ENCODE peak calls at places on chromosomes 11 and 22, in six cellular contexts. Q is spleen, I is foreskin fibroblast, S is heart right ventricle, N is ovary, B is IMR-90. K is an unnamed sample.

GRCh38 chr11:101129203-101129943 is at the start of gene PGR:
- DNase-seq in Q (no peak), I (peak; percentile 3), S (peak; percentile 58), N (peak; percentile 80), B (no peak), K (no peak)

GRCh38 chr22:32044913-32045312 is 1.9 kb downstream of the SLC5A1 start:
- DNase-seq in Q (no peak), I (peak; percentile 6), S (no peak), N (no peak), B (no peak), K (no peak)

GRCh38 chr11:107359701-107360100 is 97.9 kb downstream of the CWF19L2 start:
- DNase-seq in Q (no peak), I (no peak), S (no peak), N (no peak), B (peak; percentile 14), K (peak; percentile 16)

GRCh38 chr11:108654994-108655631 is 9.8 kb upstream of the DDX10 start:
- DNase-seq in Q (no peak), I (peak; percentile 77), S (no peak), N (no peak), B (peak; percentile 56), K (peak; percentile 63)

GRCh38 chr11:128496684-128497056 is 90.7 kb downstream of the ETS1 start:
- DNase-seq in Q (no peak), I (no peak), S (no peak), N (no peak), B (no peak), K (no peak)

GRCh38 chr11:60165946-60166345 is 16.9 kb downstream of the MS4A6A start:
- DNase-seq in Q (no peak), I (no peak), S (no peak), N (no peak), B (no peak), K (no peak)

GRCh38 chr22:46714550-46714949 is 23.5 kb downstream of the CERK start:
- DNase-seq in Q (no peak), I (peak; percentile 45), S (no peak), N (no peak), B (peak; percentile 57), K (peak; percentile 40)

GRCh38 chr11:127492025-127492424 is 491.5 kb upstream of the KIRREL3 start:
- DNase-seq in Q (no peak), I (no peak), S (no peak), N (no peak), B (no peak), K (no peak)

GRCh38 chr11:41878158-41878557 is 418.7 kb upstream of the LRRC4C start:
- DNase-seq in Q (no peak), I (no peak), S (no peak), N (no peak), B (no peak), K (no peak)

GRCh38 chr11:83249972-83250593 is 36.1 kb downstream of the CCDC90B start:
- DNase-seq in Q (no peak), I (peak; percentile 71), S (no peak), N (no peak), B (peak; percentile 69), K (peak; percentile 75)

GRCh38 chr11:33552756-33553155 is 147.9 kb downstream of the C11orf91 start:
- DNase-seq in Q (no peak), I (no peak), S (no peak), N (no peak), B (peak; percentile 76), K (peak; percentile 57)

GRCh38 chr11:35275808-35276170 is 136.8 kb downstream of the CD44 start:
- DNase-seq in Q (no peak), I (peak; percentile 20), S (no peak), N (no peak), B (no peak), K (no peak)

GRCh38 chr11:33687733-33688479 is 12.7 kb downstream of the C11orf91 start:
- DNase-seq in Q (no peak), I (peak; percentile 91), S (no peak), N (no peak), B (peak; percentile 78), K (peak; percentile 85)

GRCh38 chr11:67411785-67412152 is 3.7 kb upstream of the CARNS1 start:
- DNase-seq in Q (peak; percentile 74), I (no peak), S (no peak), N (no peak), B (no peak), K (no peak)

GRCh38 chr22:26239561-26239960 is 70.3 kb downstream of the SEZ6L start:
- DNase-seq in Q (no peak), I (no peak), S (no peak), N (no peak), B (no peak), K (no peak)

GRCh38 chr11:34609187-34609751 is 11.6 kb upstream of the EHF start:
- DNase-seq in Q (no peak), I (no peak), S (no peak), N (no peak), B (no peak), K (no peak)

GRCh38 chr11:60485987-60486386 is 6.6 kb upstream of the MS4A12 start:
- DNase-seq in Q (peak; percentile 75), I (no peak), S (no peak), N (no peak), B (no peak), K (peak; percentile 7)

GRCh38 chr22:29914165-29914564 is 31.2 kb downstream of the MTMR3 start:
- DNase-seq in Q (no peak), I (peak; percentile 82), S (no peak), N (no peak), B (peak; percentile 83), K (peak; percentile 62)

GRCh38 chr11:128687321-128687720 is 6.6 kb upstream of the FLI1 start:
- DNase-seq in Q (peak; percentile 86), I (peak; percentile 28), S (peak; percentile 58), N (no peak), B (no peak), K (peak; percentile 40)

GRCh38 chr22:22721681-22722309 is 77.4 kb downstream of the GGTLC2 start:
- DNase-seq in Q (no peak), I (peak; percentile 87), S (no peak), N (peak; percentile 63), B (peak; percentile 83), K (peak; percentile 75)

GRCh38 chr11:61659413-61660196 is 20.6 kb upstream of the DAGLA start:
- DNase-seq in Q (no peak), I (no peak), S (no peak), N (no peak), B (no peak), K (peak; percentile 13)
- TF ChIP-seq CTCF in Q (no peak), I (no peak), S (no peak), N (no peak), B (no peak), K (peak; percentile 13)

GRCh38 chr11:63612181-63612580 is 2.1 kb downstream of the PLAAT3 start:
- DNase-seq in Q (no peak), I (no peak), S (no peak), N (no peak), B (no peak), K (peak; percentile 44)
- H3K4me3 ChIP-seq in Q (no peak overlapping the region), I (no peak overlapping the region), S (no peak overlapping the region), N (no peak overlapping the region), B (no peak overlapping the region), K (no peak overlapping the region)

GRCh38 chr22:43825651-43826050 is 13.5 kb upstream of the EFCAB6 start:
- DNase-seq in Q (no peak), I (no peak), S (no peak), N (no peak), B (no peak), K (no peak)

GRCh38 chr22:43827926-43828710 is 16.0 kb upstream of the EFCAB6 start:
- DNase-seq in Q (no peak), I (no peak), S (no peak), N (no peak), B (no peak), K (no peak)

GRCh38 chr22:43827336-43827735 is 15.2 kb upstream of the EFCAB6 start:
- DNase-seq in Q (no peak), I (no peak), S (no peak), N (no peak), B (no peak), K (no peak)

GRCh38 chr22:43824724-43825485 is 12.8 kb upstream of the EFCAB6 start:
- DNase-seq in Q (no peak), I (no peak), S (no peak), N (no peak), B (no peak), K (no peak)

DNA sequence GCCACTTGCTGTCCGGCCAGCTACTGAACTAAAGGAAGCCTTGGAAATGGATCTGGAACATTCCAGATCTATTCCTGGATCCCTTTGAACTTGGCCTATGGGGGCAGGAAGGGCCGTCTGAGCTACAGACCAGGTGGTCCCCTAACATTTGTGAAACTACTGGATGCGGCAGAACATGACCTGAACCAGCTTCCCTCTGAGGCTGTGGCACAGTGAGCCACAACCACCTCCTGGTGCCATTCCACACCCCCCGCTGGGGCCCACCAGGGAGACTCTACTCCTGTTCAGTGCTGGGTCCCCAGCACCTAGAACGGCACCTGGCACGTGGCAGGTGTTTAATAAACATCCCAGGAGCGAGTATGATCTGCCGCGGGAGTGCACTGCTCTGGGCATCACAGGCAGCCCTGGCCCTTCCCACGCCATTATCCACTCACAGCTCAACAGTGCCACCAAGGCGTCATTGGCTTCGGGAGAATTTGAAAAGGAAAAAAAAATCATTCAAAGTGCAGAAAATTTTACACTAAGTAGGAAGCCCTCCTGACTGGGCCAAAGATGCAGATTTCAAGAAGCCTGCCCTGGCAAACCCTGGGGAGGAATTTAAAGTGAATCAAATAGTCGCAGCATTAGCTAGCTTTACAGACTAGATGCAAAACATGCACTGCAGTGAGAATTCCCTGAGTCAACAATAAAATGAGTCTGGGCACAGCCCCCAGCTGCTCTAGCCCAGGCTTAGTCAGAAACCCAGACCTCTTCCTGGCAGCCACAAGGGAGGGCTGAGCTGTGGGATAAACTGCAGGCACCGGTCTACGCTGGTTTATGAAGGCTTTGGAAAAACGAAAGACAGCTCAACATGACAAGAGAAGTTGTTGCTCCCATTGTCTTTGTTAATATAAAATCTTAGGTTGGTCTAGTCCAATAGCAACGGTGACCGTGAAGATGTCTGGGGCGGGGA is 14.3 kb upstream of the EFCAB6 start:
- DNase-seq in Q (no peak), I (peak; percentile 79), S (no peak), N (peak; percentile 55), B (peak; percentile 81), K (peak; percentile 39)
- TF ChIP-seq CTCF in Q (no peak), I (peak; percentile 44), S (peak; percentile 8), N (no peak), B (peak; percentile 45), K (no peak)

GRCh38 chr22:38981005-38981658 is 1.0 kb upstream of the APOBEC3B start:
- DNase-seq in Q (no peak), I (peak; percentile 56), S (no peak), N (peak; percentile 54), B (peak; percentile 31), K (peak; percentile 9)

GRCh38 chr22:38986629-38987028 is 4.5 kb downstream of the APOBEC3B start:
- DNase-seq in Q (no peak), I (no peak), S (no peak), N (no peak), B (no peak), K (no peak)

GRCh38 chr22:38984224-38984623 is 2.1 kb downstream of the APOBEC3B start:
- DNase-seq in Q (no peak), I (no peak), S (no peak), N (no peak), B (no peak), K (no peak)

GRCh38 chr22:38982008-38982927 is at the start of gene APOBEC3B:
- DNase-seq in Q (peak; percentile 92), I (peak; percentile 96), S (peak; percentile 30), N (peak; percentile 85), B (peak; percentile 95), K (peak; percentile 94)

DNA sequence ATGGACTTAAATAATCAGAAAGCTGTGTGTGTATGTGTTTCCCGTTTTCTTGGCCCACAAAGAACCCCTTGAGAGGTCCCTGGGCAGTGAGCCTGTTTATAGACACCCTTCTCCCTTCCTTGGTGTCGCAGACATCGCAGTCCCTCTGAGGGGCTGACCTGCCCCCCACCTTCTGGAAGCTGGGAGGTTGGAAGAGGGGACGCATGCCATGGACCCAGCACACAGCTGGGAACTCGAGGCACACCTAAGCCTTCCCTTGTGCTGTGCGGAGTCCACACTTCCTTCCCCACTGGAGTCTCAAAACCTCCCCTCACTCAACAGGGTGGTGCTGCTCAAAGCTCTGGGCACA is 514 bp upstream of the APOBEC3B start:
- DNase-seq in Q (no peak), I (no peak), S (no peak), N (peak; percentile 35), B (no peak), K (no peak)
- H3K4me3 ChIP-seq in Q (peak overlapping the region; percentile 24), I (peak overlapping the region; percentile 58), S (peak overlapping the region; percentile 51), N (peak overlapping the region; percentile 43), B (no peak overlapping the region), K (peak overlapping the region; percentile 47)